ENCODE peak calls at places on chromosomes 1 and 21, in five cellular contexts. W is testis, L is tibial nerve, U is ovary, O is H54. D is an unnamed sample.

GRCh38 chr21:42413500-42413899 is 9.8 kb downstream of the UBASH3A start:
- DNase-seq in W (no peak), L (no peak), U (no peak), O (no peak), D (no peak)

GRCh38 chr21:25916226-25916625 is 181.5 kb downstream of the GABPA start:
- DNase-seq in W (no peak), L (no peak), U (no peak), O (no peak), D (no peak)

GRCh38 chr1:3073520-3074296 is 4.7 kb downstream of the PRDM16 start:
- DNase-seq in W (no peak), L (no peak), U (no peak), O (no peak), D (no peak)

GRCh38 chr1:175201061-175201508 is 8.5 kb upstream of the KIAA0040 start:
- DNase-seq in W (no peak), L (no peak), U (no peak), O (no peak), D (no peak)

GRCh38 chr1:33387512-33388079 is 43.3 kb downstream of the PHC2 start:
- DNase-seq in W (no peak), L (no peak), U (no peak), O (no peak), D (no peak)

GRCh38 chr1:207088731-207089626 is at the start of gene C4BPB:
- DNase-seq in W (no peak), L (no peak), U (no peak), O (no peak), D (no peak)

GRCh38 chr1:55049914-55050278 is 10.5 kb downstream of the PCSK9 start:
- DNase-seq in W (peak; percentile 97), L (no peak), U (peak; percentile 54), O (no peak), D (no peak)

GRCh38 chr1:25904942-25905679 is 1.1 kb downstream of the STMN1 start:
- DNase-seq in W (peak; percentile 98), L (peak; percentile 89), U (peak; percentile 98), O (peak; percentile 67), D (peak; percentile 97)

GRCh38 chr1:56329970-56330369 is 249.4 kb downstream of the PLPP3 start:
- DNase-seq in W (no peak), L (no peak), U (no peak), O (no peak), D (no peak)

GRCh38 chr1:203733009-203733863 is 31.7 kb upstream of the LAX1 start:
- DNase-seq in W (no peak), L (no peak), U (no peak), O (no peak), D (no peak)

GRCh38 chr1:223244366-223245103 is 101.5 kb upstream of the TLR5 start:
- DNase-seq in W (no peak), L (no peak), U (no peak), O (no peak), D (peak; percentile 20)

GRCh38 chr1:28258628-28259251 is 578 bp upstream of the SESN2 start:
- DNase-seq in W (peak; percentile 33), L (no peak), U (no peak), O (no peak), D (no peak)

GRCh38 chr1:9903801-9904527 is 6.1 kb downstream of the CTNNBIP1 start:
- DNase-seq in W (no peak), L (no peak), U (no peak), O (no peak), D (no peak)

GRCh38 chr1:26112407-26112775 is 767 bp downstream of the PDIK1L start:
- DNase-seq in W (no peak), L (no peak), U (no peak), O (no peak), D (no peak)

GRCh38 chr1:180345148-180345547 is 115.1 kb downstream of the LHX4 start:
- DNase-seq in W (no peak), L (no peak), U (no peak), O (no peak), D (no peak)

GRCh38 chr1:29689372-29690030 is 453.2 kb downstream of the PTPRU start:
- DNase-seq in W (no peak), L (no peak), U (no peak), O (no peak), D (no peak)

GRCh38 chr1:85502625-85503083 is 37.7 kb upstream of the DDAH1 start:
- DNase-seq in W (peak; percentile 89), L (peak; percentile 69), U (peak; percentile 26), O (no peak), D (peak; percentile 2)

GRCh38 chr1:104646233-104646632 is 896.5 kb downstream of the AMY1C start:
- DNase-seq in W (no peak), L (no peak), U (no peak), O (no peak), D (no peak)

GRCh38 chr1:6260961-6261614 is at the start of gene GPR153:
- DNase-seq in W (no peak), L (no peak), U (peak; percentile 61), O (no peak), D (peak; percentile 76)

GRCh38 chr1:6262570-6263420 is 1.9 kb upstream of the GPR153 start:
- DNase-seq in W (peak; percentile 51), L (no peak), U (peak; percentile 62), O (no peak), D (no peak)

GRCh38 chr1:6265173-6265572 is 4.3 kb upstream of the GPR153 start:
- DNase-seq in W (no peak), L (no peak), U (no peak), O (no peak), D (no peak)

GRCh38 chr1:6261615-6261995 is 707 bp upstream of the GPR153 start:
- DNase-seq in W (no peak), L (no peak), U (no peak), O (no peak), D (no peak)

GRCh38 chr1:6263716-6264115 is 2.8 kb upstream of the GPR153 start:
- DNase-seq in W (no peak), L (no peak), U (no peak), O (no peak), D (no peak)
- TF ChIP-seq POLR2A in W (no peak), L (no peak), U (no peak), O (no peak), D (no peak)

DNA sequence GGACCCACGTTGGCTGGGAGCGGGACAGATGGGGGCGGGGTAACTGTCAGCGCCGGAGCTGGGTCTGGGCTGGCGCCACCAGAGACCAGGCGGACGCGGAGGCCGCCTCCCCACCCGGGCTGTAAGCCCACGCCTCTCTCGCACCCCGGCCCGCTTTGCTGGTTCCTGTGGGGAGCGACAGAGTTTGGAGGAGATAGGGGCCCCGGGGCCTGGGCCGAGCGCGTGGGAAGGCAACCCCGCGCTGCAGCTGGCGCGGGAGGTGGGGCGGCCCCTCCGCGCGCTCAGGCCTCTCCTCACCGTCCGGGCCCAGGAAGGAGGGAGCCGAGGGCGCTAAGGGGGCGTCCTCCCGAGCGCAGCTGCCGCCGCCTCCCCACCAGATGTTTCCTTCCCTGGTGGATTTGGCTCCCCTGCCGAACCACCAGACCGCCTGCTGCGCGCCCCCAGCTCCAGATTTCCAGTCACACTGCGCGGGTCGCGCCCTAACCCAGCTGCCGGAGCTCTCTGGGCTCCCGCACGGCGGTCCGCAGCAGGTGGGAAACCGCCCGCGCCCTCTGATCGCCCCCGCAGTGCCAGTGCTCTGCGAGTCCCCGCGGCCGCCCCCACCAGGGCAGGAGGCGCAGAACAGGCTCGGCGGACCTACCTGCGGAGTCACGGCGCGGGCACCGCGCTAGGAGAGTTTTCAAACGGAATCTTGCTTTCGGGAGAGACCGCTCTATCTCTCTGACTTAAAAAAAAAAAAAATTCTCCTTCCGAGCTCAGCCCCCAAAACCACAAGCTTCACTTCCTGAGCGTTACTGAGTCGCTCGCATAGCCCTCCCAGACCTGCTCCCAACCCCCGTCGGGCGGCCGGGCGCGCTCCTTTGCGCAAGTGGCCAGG is 1.1 kb downstream of the GFI1 start:
- DNase-seq in W (peak; percentile 56), L (no peak), U (no peak), O (no peak), D (peak; percentile 26)
- TF ChIP-seq POLR2A in W (no peak), L (no peak), U (no peak), O (no peak), D (no peak)

DNA sequence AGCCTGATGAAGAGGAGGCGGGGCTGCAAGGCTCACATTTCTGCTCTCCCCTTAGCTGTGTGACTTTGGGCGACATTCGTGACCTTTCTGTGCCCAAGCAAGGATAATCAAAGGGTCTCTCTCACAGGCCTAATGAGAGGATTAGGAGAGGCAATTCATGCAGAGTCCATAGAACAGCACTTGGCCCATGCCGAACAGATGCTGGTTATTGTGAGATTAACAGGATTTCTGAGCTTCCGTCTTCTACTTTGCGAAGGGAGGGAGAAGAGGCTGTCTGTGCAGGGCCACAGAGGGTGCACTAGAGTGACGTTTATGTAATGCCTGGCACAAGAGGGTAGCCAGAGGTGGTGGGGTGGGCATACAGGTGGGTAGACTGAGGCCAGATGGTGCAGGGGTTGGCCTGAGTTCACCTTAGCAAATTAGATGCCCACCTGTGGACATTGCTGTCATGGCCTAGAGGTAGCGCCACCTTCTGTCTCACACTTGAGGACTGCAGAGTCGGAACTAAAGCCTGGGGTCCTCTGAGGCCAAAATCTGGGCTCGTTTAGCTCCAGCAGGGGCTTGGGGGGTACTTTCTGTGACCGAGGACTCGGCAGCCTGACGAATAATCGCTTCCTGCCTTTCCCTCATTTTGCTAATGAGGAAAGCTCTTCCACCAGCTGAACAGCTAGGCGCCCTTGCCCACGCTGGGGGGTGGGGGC is 18.6 kb downstream of the ACTL8 start:
- DNase-seq in W (no peak), L (no peak), U (no peak), O (no peak), D (no peak)
- TF ChIP-seq POLR2A in W (no peak), L (no peak), U (no peak), O (no peak), D (no peak)

DNA sequence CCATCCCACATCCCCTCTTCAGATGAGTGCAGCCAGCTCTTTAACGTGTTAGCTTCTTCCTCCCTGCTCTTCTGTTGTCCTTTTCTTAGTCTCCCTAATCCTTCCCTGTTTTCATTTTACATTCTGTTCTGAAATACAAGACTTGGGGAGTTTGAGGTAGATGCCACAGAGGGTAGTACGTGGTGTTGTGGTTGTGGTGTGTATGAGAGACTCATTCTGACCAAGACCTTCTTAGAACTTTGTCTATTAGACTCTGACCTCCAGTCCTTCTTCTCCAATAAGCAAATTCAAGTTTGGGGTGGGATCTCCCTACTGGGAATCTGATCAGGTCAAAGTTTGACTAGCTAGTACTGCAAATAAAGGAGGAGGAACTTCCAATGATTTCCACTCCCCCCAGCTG is 39.5 kb downstream of the CACNA1E start:
- DNase-seq in W (no peak), L (no peak), U (no peak), O (no peak), D (no peak)
- TF ChIP-seq POLR2A in W (no peak), L (no peak), U (no peak), O (no peak), D (no peak)